ENCODE peak calls at places on chromosomes 7 and 10, in nine cellular contexts. One of them, this sample, is unnamed.
A peak's percentile ranks its signal among the peaks of the same experiment; 100 is the strongest.

GRCh38 chr7:20558963-20559716 is 56.3 kb upstream of the ABCB5 start:
- DNase-seq in NCI-H1092: no peak
- DNase-seq in suprapubic skin: no peak
- DNase-seq in GM03348: no peak
- DNase-seq in stimulated activated CD8-positive, alpha-beta memory T cell treated with anti-CD3 and anti-CD28 coated beads, Interleukin-15, amount 100 ng/mL, for 48 hours: no peak
- DNase-seq in KBM-7: no peak
- DNase-seq in heart right ventricle: no peak
- DNase-seq in islet precursor cell: no peak
- DNase-seq in GM06990: no peak
- DNase-seq in this sample: no peak

GRCh38 chr10:101690461-101690860 is 4.5 kb downstream of the FBXW4 start:
- DNase-seq in heart right ventricle: no peak
- DNase-seq in NCI-H1092: no peak
- DNase-seq in islet precursor cell: peak; percentile 70
- DNase-seq in GM06990: no peak
- DNase-seq in KBM-7: no peak
- DNase-seq in suprapubic skin: no peak
- DNase-seq in stimulated activated CD8-positive, alpha-beta memory T cell treated with anti-CD3 and anti-CD28 coated beads, Interleukin-15, amount 100 ng/mL, for 48 hours: no peak
- DNase-seq in GM03348: no peak
- DNase-seq in this sample: no peak

GRCh38 chr7:35676211-35676610 is 18.7 kb downstream of the HERPUD2 start:
- DNase-seq in islet precursor cell: no peak
- DNase-seq in heart right ventricle: no peak
- DNase-seq in stimulated activated CD8-positive, alpha-beta memory T cell treated with anti-CD3 and anti-CD28 coated beads, Interleukin-15, amount 100 ng/mL, for 48 hours: no peak
- DNase-seq in GM03348: no peak
- DNase-seq in suprapubic skin: no peak
- DNase-seq in GM06990: no peak
- DNase-seq in NCI-H1092: no peak
- DNase-seq in KBM-7: peak; percentile 26
- DNase-seq in this sample: no peak

GRCh38 chr7:40156988-40157387 is 22.2 kb downstream of the SUGCT start:
- DNase-seq in KBM-7: no peak
- DNase-seq in GM06990: no peak
- DNase-seq in heart right ventricle: no peak
- DNase-seq in suprapubic skin: no peak
- DNase-seq in GM03348: no peak
- DNase-seq in islet precursor cell: no peak
- DNase-seq in NCI-H1092: no peak
- DNase-seq in stimulated activated CD8-positive, alpha-beta memory T cell treated with anti-CD3 and anti-CD28 coated beads, Interleukin-15, amount 100 ng/mL, for 48 hours: no peak
- DNase-seq in this sample: no peak

GRCh38 chr7:46682841-46683624 is 762.0 kb upstream of the IGFBP3 start:
- DNase-seq in suprapubic skin: no peak
- DNase-seq in KBM-7: no peak
- DNase-seq in heart right ventricle: no peak
- DNase-seq in stimulated activated CD8-positive, alpha-beta memory T cell treated with anti-CD3 and anti-CD28 coated beads, Interleukin-15, amount 100 ng/mL, for 48 hours: no peak
- DNase-seq in GM06990: no peak
- DNase-seq in GM03348: peak; percentile 15
- DNase-seq in islet precursor cell: no peak
- DNase-seq in NCI-H1092: no peak
- DNase-seq in this sample: no peak

GRCh38 chr7:5437987-5438386 is 14.4 kb upstream of the TNRC18 start:
- DNase-seq in GM03348: no peak
- DNase-seq in suprapubic skin: no peak
- DNase-seq in stimulated activated CD8-positive, alpha-beta memory T cell treated with anti-CD3 and anti-CD28 coated beads, Interleukin-15, amount 100 ng/mL, for 48 hours: no peak
- DNase-seq in KBM-7: no peak
- DNase-seq in islet precursor cell: no peak
- DNase-seq in heart right ventricle: peak; percentile 46
- DNase-seq in NCI-H1092: no peak
- DNase-seq in GM06990: no peak
- DNase-seq in this sample: no peak

GRCh38 chr10:84588426-84588825 is 260.0 kb downstream of the CCSER2 start:
- DNase-seq in suprapubic skin: no peak
- DNase-seq in NCI-H1092: no peak
- DNase-seq in KBM-7: no peak
- DNase-seq in islet precursor cell: no peak
- DNase-seq in stimulated activated CD8-positive, alpha-beta memory T cell treated with anti-CD3 and anti-CD28 coated beads, Interleukin-15, amount 100 ng/mL, for 48 hours: no peak
- DNase-seq in GM06990: no peak
- DNase-seq in GM03348: no peak
- DNase-seq in heart right ventricle: no peak
- DNase-seq in this sample: no peak

GRCh38 chr10:69883256-69883655 is 81.5 kb downstream of the COL13A1 start:
- DNase-seq in KBM-7: no peak
- DNase-seq in heart right ventricle: no peak
- DNase-seq in suprapubic skin: no peak
- DNase-seq in islet precursor cell: no peak
- DNase-seq in stimulated activated CD8-positive, alpha-beta memory T cell treated with anti-CD3 and anti-CD28 coated beads, Interleukin-15, amount 100 ng/mL, for 48 hours: no peak
- DNase-seq in NCI-H1092: no peak
- DNase-seq in GM03348: no peak
- DNase-seq in GM06990: no peak
- DNase-seq in this sample: no peak

GRCh38 chr7:115984105-115984504 is 46.5 kb downstream of the TFEC start:
- DNase-seq in NCI-H1092: no peak
- DNase-seq in islet precursor cell: no peak
- DNase-seq in suprapubic skin: no peak
- DNase-seq in heart right ventricle: no peak
- DNase-seq in GM06990: no peak
- DNase-seq in stimulated activated CD8-positive, alpha-beta memory T cell treated with anti-CD3 and anti-CD28 coated beads, Interleukin-15, amount 100 ng/mL, for 48 hours: no peak
- DNase-seq in GM03348: no peak
- DNase-seq in KBM-7: no peak
- DNase-seq in this sample: no peak

GRCh38 chr7:84817016-84817415 is 369.8 kb downstream of the SEMA3D start:
- DNase-seq in NCI-H1092: no peak
- DNase-seq in suprapubic skin: no peak
- DNase-seq in GM06990: no peak
- DNase-seq in GM03348: no peak
- DNase-seq in islet precursor cell: no peak
- DNase-seq in stimulated activated CD8-positive, alpha-beta memory T cell treated with anti-CD3 and anti-CD28 coated beads, Interleukin-15, amount 100 ng/mL, for 48 hours: no peak
- DNase-seq in KBM-7: no peak
- DNase-seq in heart right ventricle: no peak
- DNase-seq in this sample: no peak